ENCODE peak calls at places on chromosomes 11 and 22, in six cellular contexts. F is endothelial cell, O is ovary, H is memory B cell, Y is NCI-H460, R is fibroblast of pulmonary artery. N is an unnamed sample.

GRCh38 chr11:15976433-15977045 is 379.8 kb downstream of the SOX6 start:
- DNase-seq in F (no peak), O (no peak), H (no peak), Y (no peak), R (peak; percentile 40), N (peak; percentile 74)

GRCh38 chr11:65505434-65506315 is 6.8 kb downstream of the MALAT1 start:
- DNase-seq in F (no peak), O (peak; percentile 42), H (no peak), Y (no peak), R (peak; percentile 67), N (peak; percentile 52)

GRCh38 chr11:132848336-132848735 is 684.0 kb downstream of the OPCML start:
- DNase-seq in F (no peak), O (no peak), H (no peak), Y (no peak), R (peak; percentile 19), N (peak; percentile 7)

GRCh38 chr11:64571410-64572091 is 19.5 kb upstream of the SLC22A12 start:
- DNase-seq in F (no peak), O (peak; percentile 33), H (no peak), Y (no peak), R (no peak), N (no peak)

GRCh38 chr11:6320411-6321207 is at the start of gene CAVIN3:
- DNase-seq in F (peak; percentile 56), O (peak; percentile 91), H (no peak), Y (no peak), R (peak; percentile 83), N (peak; percentile 85)

GRCh38 chr11:41175304-41175972 is 284.0 kb downstream of the LRRC4C start:
- DNase-seq in F (no peak), O (no peak), H (no peak), Y (no peak), R (no peak), N (no peak)

GRCh38 chr22:46612904-46613605 is 7.1 kb upstream of the GRAMD4 start:
- DNase-seq in F (no peak), O (no peak), H (no peak), Y (no peak), R (no peak), N (no peak)

GRCh38 chr22:44379817-44380560 is 67.2 kb upstream of the SHISAL1 start:
- DNase-seq in F (no peak), O (peak; percentile 19), H (no peak), Y (no peak), R (no peak), N (no peak)

GRCh38 chr22:31812977-31813605 is 59.3 kb downstream of the DEPDC5 start:
- DNase-seq in F (no peak), O (no peak), H (no peak), Y (no peak), R (no peak), N (no peak)

GRCh38 chr22:44211946-44212930 is 31.5 kb downstream of the PARVG start:
- DNase-seq in F (no peak), O (no peak), H (no peak), Y (no peak), R (no peak), N (peak; percentile 11)

GRCh38 chr11:75867778-75868374 is 52.9 kb downstream of the UVRAG start:
- DNase-seq in F (peak; percentile 40), O (no peak), H (peak; percentile 52), Y (peak; percentile 31), R (peak; percentile 74), N (peak; percentile 62)

GRCh38 chr22:47379037-47379436 is 616.6 kb downstream of the TBC1D22A start:
- DNase-seq in F (no peak), O (no peak), H (no peak), Y (no peak), R (no peak), N (no peak)

GRCh38 chr22:24024354-24024753 is 13.2 kb downstream of the CABIN1 start:
- DNase-seq in F (no peak), O (no peak), H (no peak), Y (no peak), R (no peak), N (no peak)

GRCh38 chr11:47466201-47466600 is 17.3 kb upstream of the RAPSN start:
- DNase-seq in F (no peak), O (no peak), H (no peak), Y (no peak), R (peak; percentile 87), N (peak; percentile 44)

GRCh38 chr22:48635825-48636224 is 1191.8 kb downstream of the BRD1 start:
- DNase-seq in F (no peak), O (no peak), H (no peak), Y (no peak), R (no peak), N (no peak)

GRCh38 chr22:30949934-30950660 is 18.5 kb downstream of the MORC2 start:
- DNase-seq in F (no peak), O (no peak), H (no peak), Y (no peak), R (no peak), N (no peak)